ENCODE peak calls at places on chromosomes 2 and 18, in seven cellular contexts. S is OCI-LY7; C is Jurkat, Clone E6-1; X is skeletal muscle cell; G is fibroblast of the aortic adventitia; M is body of pancreas; O is adrenal gland. Z is an unnamed sample.

GRCh38 chr2:51998890-51999289 is 967.0 kb upstream of the NRXN1 start:
- DNase-seq in S (no peak), C (no peak), X (no peak), G (no peak), M (no peak), O (no peak), Z (no peak)

GRCh38 chr2:59354498-59354897 is 1113.4 kb upstream of the FANCL start:
- DNase-seq in S (no peak), C (no peak), X (no peak), G (no peak), M (no peak), O (no peak), Z (no peak)

GRCh38 chr18:74252032-74252380 is 39.8 kb downstream of the CYB5A start:
- DNase-seq in S (no peak), C (no peak), X (no peak), G (no peak), M (no peak), O (no peak), Z (no peak)

GRCh38 chr2:147033046-147033445 is 811.8 kb upstream of the ACVR2A start:
- DNase-seq in S (no peak), C (no peak), X (no peak), G (peak; percentile 50), M (no peak), O (no peak), Z (no peak)

GRCh38 chr2:174495365-174496012 is 8.7 kb upstream of the GPR155 start:
- DNase-seq in S (no peak), C (no peak), X (no peak), G (no peak), M (no peak), O (no peak), Z (no peak)

GRCh38 chr2:107588960-107589542 is 237.6 kb upstream of the RGPD4 start:
- DNase-seq in S (no peak), C (no peak), X (no peak), G (peak; percentile 2), M (no peak), O (no peak), Z (no peak)

GRCh38 chr2:224359569-224359968 is 42.3 kb downstream of the FAM124B start:
- DNase-seq in S (peak; percentile 33), C (no peak), X (no peak), G (no peak), M (no peak), O (no peak), Z (no peak)

GRCh38 chr2:189558516-189559263 is 21.9 kb downstream of the SLC40A1 start:
- DNase-seq in S (no peak), C (no peak), X (no peak), G (no peak), M (no peak), O (peak; percentile 38), Z (no peak)

GRCh38 chr2:160371251-160372009 is 122.2 kb downstream of the RBMS1 start:
- DNase-seq in S (no peak), C (no peak), X (no peak), G (no peak), M (no peak), O (no peak), Z (no peak)

GRCh38 chr2:134140251-134140661 is 113.6 kb upstream of the MGAT5 start:
- DNase-seq in S (no peak), C (no peak), X (no peak), G (no peak), M (peak; percentile 76), O (no peak), Z (no peak)

GRCh38 chr2:235460548-235461047 is 33.2 kb upstream of the AGAP1 start:
- DNase-seq in S (no peak), C (no peak), X (no peak), G (no peak), M (no peak), O (no peak), Z (no peak)

GRCh38 chr2:239203443-239204142 is 197.2 kb downstream of the HDAC4 start:
- DNase-seq in S (no peak), C (no peak), X (no peak), G (no peak), M (peak; percentile 2), O (no peak), Z (no peak)

GRCh38 chr2:235378261-235378660 is 115.6 kb upstream of the AGAP1 start:
- DNase-seq in S (no peak), C (no peak), X (no peak), G (peak; percentile 2), M (peak; percentile 47), O (no peak), Z (no peak)

GRCh38 chr18:41745166-41746049 is 209.6 kb upstream of the PIK3C3 start:
- DNase-seq in S (peak; percentile 1), C (peak; percentile 25), X (peak; percentile 16), G (peak; percentile 1), M (peak; percentile 32), O (peak; percentile 70), Z (no peak)

GRCh38 chr2:55618025-55618648 is 715 bp upstream of the PPP4R3B start:
- DNase-seq in S (peak; percentile 44), C (no peak), X (no peak), G (peak; percentile 26), M (no peak), O (peak; percentile 30), Z (no peak)

GRCh38 chr18:7482342-7482741 is 84.8 kb upstream of the PTPRM start:
- DNase-seq in S (no peak), C (no peak), X (no peak), G (no peak), M (no peak), O (no peak), Z (no peak)

GRCh38 chr2:42923632-42924425 is 131.4 kb upstream of the HAAO start:
- DNase-seq in S (no peak), C (no peak), X (no peak), G (peak; percentile 63), M (no peak), O (no peak), Z (no peak)

GRCh38 chr2:27021253-27021801 is 11.4 kb upstream of the TMEM214 start:
- DNase-seq in S (no peak), C (no peak), X (no peak), G (peak; percentile 21), M (no peak), O (no peak), Z (no peak)

GRCh38 chr2:111155610-111156009 is 34.9 kb downstream of the BCL2L11 start:
- DNase-seq in S (no peak), C (no peak), X (no peak), G (no peak), M (no peak), O (no peak), Z (no peak)

GRCh38 chr2:107529146-107529545 is 297.5 kb upstream of the RGPD4 start:
- DNase-seq in S (no peak), C (no peak), X (no peak), G (peak; percentile 10), M (no peak), O (no peak), Z (no peak)

GRCh38 chr2:119827866-119828507 is 68.3 kb downstream of the PTPN4 start:
- DNase-seq in S (no peak), C (no peak), X (no peak), G (peak; percentile 21), M (no peak), O (no peak), Z (no peak)

GRCh38 chr2:949894-950626 is 589 bp upstream of the SNTG2 start:
- DNase-seq in S (no peak), C (no peak), X (no peak), G (no peak), M (peak; percentile 30), O (no peak), Z (no peak)

GRCh38 chr2:135913726-135914365 is 37.6 kb upstream of the MCM6 start:
- DNase-seq in S (peak; percentile 73), C (peak; percentile 64), X (no peak), G (peak; percentile 70), M (peak; percentile 21), O (peak; percentile 50), Z (no peak)

GRCh38 chr2:182818541-182819308 is 47.7 kb downstream of the FRZB start:
- DNase-seq in S (no peak), C (no peak), X (no peak), G (no peak), M (no peak), O (no peak), Z (no peak)
- H3K4me3 ChIP-seq in S (no peak overlapping the region), C (no peak overlapping the region), X (no peak overlapping the region), G (no peak overlapping the region), M (no peak overlapping the region), O (no peak overlapping the region), Z (no peak overlapping the region)

DNA sequence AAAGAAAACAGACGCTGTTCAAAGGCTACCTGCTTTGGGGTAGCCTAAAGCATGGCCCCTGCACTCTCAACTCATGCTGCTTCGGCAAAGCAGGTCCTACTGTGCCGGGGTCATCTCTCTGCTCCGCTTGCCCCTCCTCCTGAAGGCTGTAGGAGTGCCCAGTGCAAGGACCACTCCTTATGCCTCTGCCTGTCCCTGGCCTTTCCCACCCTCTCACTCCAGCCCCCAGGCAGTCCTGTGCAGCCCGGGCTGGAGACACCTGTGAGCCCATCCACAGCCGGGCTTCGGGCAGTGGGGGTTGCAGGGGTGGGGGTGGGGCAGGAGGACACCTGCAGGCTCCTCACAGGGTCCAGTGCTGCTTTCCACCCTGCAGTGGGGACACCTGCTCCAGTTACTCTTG is 69.1 kb downstream of the ACKR3 start:
- DNase-seq in S (no peak), C (no peak), X (no peak), G (no peak), M (no peak), O (no peak), Z (peak; percentile 10)
- H3K4me3 ChIP-seq in S (no peak overlapping the region), C (no peak overlapping the region), X (no peak overlapping the region), G (no peak overlapping the region), M (no peak overlapping the region), O (no peak overlapping the region), Z (no peak overlapping the region)

GRCh38 chr2:98484121-98484557 is 39.5 kb downstream of the INPP4A start:
- DNase-seq in S (no peak), C (no peak), X (no peak), G (no peak), M (no peak), O (no peak), Z (no peak)
- H3K4me3 ChIP-seq in S (no peak overlapping the region), C (no peak overlapping the region), X (no peak overlapping the region), G (no peak overlapping the region), M (no peak overlapping the region), O (no peak overlapping the region), Z (no peak overlapping the region)

GRCh38 chr2:176129825-176130152 is 284 bp downstream of the HOXD8 start:
- DNase-seq in S (no peak), C (no peak), X (no peak), G (no peak), M (no peak), O (peak; percentile 66), Z (no peak)

GRCh38 chr2:176130153-176130916 is 830 bp downstream of the HOXD8 start:
- DNase-seq in S (no peak), C (no peak), X (no peak), G (no peak), M (no peak), O (peak; percentile 76), Z (peak; percentile 85)

GRCh38 chr2:176128172-176129012 is 1.1 kb upstream of the HOXD8 start:
- DNase-seq in S (no peak), C (no peak), X (no peak), G (no peak), M (no peak), O (peak; percentile 33), Z (peak; percentile 48)

GRCh38 chr2:176127769-176128072 is 1.8 kb upstream of the HOXD8 start:
- DNase-seq in S (no peak), C (no peak), X (no peak), G (no peak), M (no peak), O (no peak), Z (no peak)

GRCh38 chr2:176129013-176129796 is at the start of gene HOXD8:
- DNase-seq in S (no peak), C (peak; percentile 66), X (peak; percentile 73), G (peak; percentile 26), M (no peak), O (peak; percentile 78), Z (peak; percentile 91)
- H3K4me3 ChIP-seq in S (no peak within 1 kb of the TSS), C (peak within 1 kb of the TSS; percentile 44), X (peak within 1 kb of the TSS; percentile 48), G (peak within 1 kb of the TSS; percentile 9), M (no peak within 1 kb of the TSS), O (peak within 1 kb of the TSS; percentile 78), Z (peak within 1 kb of the TSS; percentile 62)

Z was measured in uterus.